ENCODE peak calls at places on chromosomes 1 and 21, in ten cellular contexts. I, S, K, V, W, Q, P, U, Y and Z are unnamed samples.
A peak's percentile ranks its signal among the peaks of the same experiment; 100 is the strongest.

GRCh38 chr1:32650157-32650751 is at the start of gene ZBTB8OS:
- DNase-seq in I (peak; percentile 71), S (peak; percentile 95), K (peak; percentile 95), V (peak; percentile 88), W (peak; percentile 84), Q (peak; percentile 95), P (peak; percentile 94), U (peak; percentile 45), Y (peak; percentile 88), Z (peak; percentile 94)

GRCh38 chr21:24823247-24823646 is 784.0 kb downstream of the MRPL39 start:
- DNase-seq in I (no peak), S (no peak), K (no peak), V (no peak), W (no peak), Q (no peak), P (no peak), U (no peak), Y (no peak), Z (no peak)

GRCh38 chr1:112358798-112359408 is 37.1 kb upstream of the CTTNBP2NL start:
- DNase-seq in I (peak; percentile 60), S (peak; percentile 78), K (peak; percentile 51), V (peak; percentile 59), W (peak; percentile 46), Q (peak; percentile 65), P (peak; percentile 18), U (no peak), Y (peak; percentile 57), Z (no peak)

GRCh38 chr1:51690285-51690961 is 73.5 kb downstream of the OSBPL9 start:
- DNase-seq in I (no peak), S (no peak), K (peak; percentile 27), V (no peak), W (no peak), Q (peak; percentile 35), P (peak; percentile 32), U (no peak), Y (no peak), Z (no peak)

GRCh38 chr1:170010443-170010842 is 64.1 kb downstream of the KIFAP3 start:
- DNase-seq in I (peak; percentile 33), S (peak; percentile 17), K (peak; percentile 14), V (no peak), W (no peak), Q (peak; percentile 48), P (peak; percentile 45), U (no peak), Y (no peak), Z (peak; percentile 10)

GRCh38 chr1:81950845-81951244 is 150.1 kb downstream of the ADGRL2 start:
- DNase-seq in I (no peak), S (no peak), K (no peak), V (no peak), W (no peak), Q (no peak), P (no peak), U (no peak), Y (no peak), Z (no peak)

GRCh38 chr1:243950166-243950565 is 100.1 kb upstream of the AKT3 start:
- DNase-seq in I (no peak), S (no peak), K (peak; percentile 29), V (no peak), W (no peak), Q (no peak), P (peak; percentile 95), U (no peak), Y (no peak), Z (no peak)

GRCh38 chr1:178580876-178581275 is 68.0 kb downstream of the TEX35 start:
- DNase-seq in I (no peak), S (no peak), K (no peak), V (no peak), W (no peak), Q (no peak), P (no peak), U (no peak), Y (no peak), Z (no peak)

GRCh38 chr1:200081151-200081981 is 53.9 kb downstream of the NR5A2 start:
- DNase-seq in I (no peak), S (no peak), K (no peak), V (no peak), W (no peak), Q (peak; percentile 76), P (no peak), U (no peak), Y (no peak), Z (no peak)

GRCh38 chr1:12549460-12550349 is 68.3 kb downstream of the DHRS3 start:
- DNase-seq in I (no peak), S (peak; percentile 85), K (peak; percentile 94), V (no peak), W (peak; percentile 24), Q (peak; percentile 98), P (peak; percentile 72), U (no peak), Y (no peak), Z (no peak)

GRCh38 chr1:19405761-19406481 is 79.4 kb downstream of the CAPZB start:
- DNase-seq in I (no peak), S (no peak), K (no peak), V (peak; percentile 58), W (no peak), Q (no peak), P (no peak), U (no peak), Y (no peak), Z (no peak)

GRCh38 chr1:17591814-17592430 is 52.4 kb downstream of the ARHGEF10L start:
- DNase-seq in I (no peak), S (no peak), K (no peak), V (no peak), W (no peak), Q (no peak), P (no peak), U (no peak), Y (no peak), Z (no peak)

GRCh38 chr1:248905949-248906740 is at the start of gene PGBD2:
- DNase-seq in I (peak; percentile 99), S (peak; percentile 89), K (peak; percentile 96), V (peak; percentile 93), W (peak; percentile 90), Q (peak; percentile 93), P (peak; percentile 97), U (peak; percentile 98), Y (peak; percentile 98), Z (peak; percentile 65)

GRCh38 chr1:13829152-13829769 is 129.3 kb downstream of the PRDM2 start:
- DNase-seq in I (no peak), S (no peak), K (no peak), V (no peak), W (no peak), Q (no peak), P (no peak), U (no peak), Y (peak; percentile 5), Z (no peak)

GRCh38 chr1:227225715-227226346 is 92.5 kb downstream of the CDC42BPA start:
- DNase-seq in I (no peak), S (peak; percentile 25), K (peak; percentile 59), V (no peak), W (no peak), Q (peak; percentile 72), P (no peak), U (no peak), Y (no peak), Z (no peak)

GRCh38 chr1:180343931-180344406 is 113.9 kb downstream of the LHX4 start:
- DNase-seq in I (no peak), S (peak; percentile 35), K (no peak), V (peak; percentile 1), W (no peak), Q (peak; percentile 16), P (no peak), U (no peak), Y (no peak), Z (peak; percentile 19)

GRCh38 chr1:91651671-91652071 is 151.0 kb downstream of the CDC7 start:
- DNase-seq in I (no peak), S (peak; percentile 50), K (no peak), V (no peak), W (no peak), Q (peak; percentile 86), P (no peak), U (no peak), Y (no peak), Z (no peak)

GRCh38 chr1:199132006-199132405 is 493.2 kb downstream of the PTPRC start:
- DNase-seq in I (no peak), S (no peak), K (no peak), V (no peak), W (no peak), Q (no peak), P (no peak), U (no peak), Y (no peak), Z (no peak)

GRCh38 chr1:26912147-26912490 is 1.7 kb downstream of the NR0B2 start:
- DNase-seq in I (no peak), S (no peak), K (no peak), V (no peak), W (no peak), Q (no peak), P (no peak), U (no peak), Y (no peak), Z (no peak)